ENCODE peak calls at places on chromosomes 6 and 20, in seven cellular contexts. W, R, A, Q, M, D and H are unnamed samples.

GRCh38 chr6:135358251-135358821 is 139.2 kb downstream of the AHI1 start:
- DNase-seq in W (peak), R (no peak), A (peak), Q (no peak), M (no peak), D (no peak), H (no peak)

GRCh38 chr6:52304917-52305316 is 20.4 kb upstream of the MCM3 start:
- DNase-seq in W (peak), R (no peak), A (peak), Q (no peak), M (peak), D (no peak), H (no peak)

GRCh38 chr6:7254980-7255825 is 57.8 kb downstream of the SSR1 start:
- DNase-seq in W (no peak), R (no peak), A (no peak), Q (no peak), M (no peak), D (no peak), H (no peak)

GRCh38 chr6:42443312-42444075 is 8.2 kb downstream of the TRERF1 start:
- DNase-seq in W (no peak), R (no peak), A (no peak), Q (no peak), M (no peak), D (no peak), H (no peak)

GRCh38 chr6:87971605-87972262 is 75.9 kb upstream of the SPACA1 start:
- DNase-seq in W (no peak), R (no peak), A (no peak), Q (no peak), M (peak), D (no peak), H (no peak)

GRCh38 chr6:38579010-38579628 is 60.6 kb downstream of the BTBD9 start:
- DNase-seq in W (no peak), R (no peak), A (peak), Q (no peak), M (no peak), D (no peak), H (no peak)

GRCh38 chr6:117676577-117677218 is 1.4 kb downstream of the NUS1 start:
- DNase-seq in W (peak), R (no peak), A (no peak), Q (no peak), M (peak), D (peak), H (no peak)

GRCh38 chr6:118650500-118651281 is 700 bp downstream of the CEP85L start:
- DNase-seq in W (peak), R (peak), A (peak), Q (peak), M (peak), D (peak), H (no peak)

GRCh38 chr6:132068766-132069165 is 117.6 kb upstream of the CCN2 start:
- DNase-seq in W (no peak), R (no peak), A (peak), Q (no peak), M (no peak), D (no peak), H (no peak)

GRCh38 chr20:47503685-47504084 is 2.0 kb downstream of the NCOA3 start:
- DNase-seq in W (no peak), R (no peak), A (no peak), Q (no peak), M (no peak), D (no peak), H (no peak)

GRCh38 chr6:42093582-42094329 is 43.4 kb downstream of the TAF8 start:
- DNase-seq in W (peak), R (no peak), A (no peak), Q (peak), M (peak), D (peak), H (no peak)

GRCh38 chr6:130018830-130019795 is 732 bp downstream of the L3MBTL3 start:
- DNase-seq in W (peak), R (peak), A (peak), Q (peak), M (peak), D (peak), H (peak)

GRCh38 chr20:50711113-50711825 is 19.9 kb upstream of the RIPOR3 start:
- DNase-seq in W (no peak), R (no peak), A (no peak), Q (no peak), M (peak), D (no peak), H (no peak)

GRCh38 chr6:157037165-157037564 is 260.0 kb downstream of the ARID1B start:
- DNase-seq in W (no peak), R (no peak), A (no peak), Q (no peak), M (peak), D (no peak), H (no peak)

GRCh38 chr20:37901280-37901666 is 1.7 kb upstream of the VSTM2L start:
- DNase-seq in W (no peak), R (no peak), A (no peak), Q (peak), M (no peak), D (peak), H (no peak)

GRCh38 chr6:155936127-155936526 is 480.5 kb upstream of the NOX3 start:
- DNase-seq in W (no peak), R (no peak), A (no peak), Q (no peak), M (no peak), D (no peak), H (no peak)

GRCh38 chr6:169097336-169098052 is 156.2 kb downstream of the THBS2 start:
- DNase-seq in W (peak), R (peak), A (peak), Q (no peak), M (peak), D (no peak), H (no peak)

GRCh38 chr6:70413829-70414494 is 654 bp downstream of the FAM135A start:
- DNase-seq in W (peak), R (peak), A (no peak), Q (no peak), M (peak), D (peak), H (no peak)

GRCh38 chr6:118712955-118713354 is 61.6 kb upstream of the CEP85L start:
- DNase-seq in W (no peak), R (no peak), A (peak), Q (no peak), M (no peak), D (no peak), H (no peak)

GRCh38 chr6:3793545-3793944 is 42.0 kb upstream of the PXDC1 start:
- DNase-seq in W (no peak), R (no peak), A (no peak), Q (no peak), M (no peak), D (no peak), H (no peak)

GRCh38 chr20:53387983-53388675 is 205.5 kb downstream of the ZNF217 start:
- DNase-seq in W (no peak), R (no peak), A (no peak), Q (no peak), M (peak), D (no peak), H (no peak)

GRCh38 chr6:124487778-124488431 is 474.3 kb upstream of the RNF217 start:
- DNase-seq in W (peak), R (no peak), A (peak), Q (no peak), M (peak), D (no peak), H (no peak)

GRCh38 chr20:23126281-23127061 is 40.3 kb upstream of the CD93 start:
- DNase-seq in W (no peak), R (no peak), A (no peak), Q (no peak), M (no peak), D (no peak), H (no peak)

GRCh38 chr6:168301648-168302398 is 17.8 kb downstream of the DACT2 start:
- DNase-seq in W (no peak), R (no peak), A (no peak), Q (peak), M (no peak), D (peak), H (peak)

GRCh38 chr6:3209114-3210023 is 18.1 kb downstream of the TUBB2B start:
- DNase-seq in W (peak), R (no peak), A (peak), Q (peak), M (peak), D (peak), H (peak)

GRCh38 chr6:35484921-35485392 is 11.9 kb downstream of the TEAD3 start:
- DNase-seq in W (no peak), R (no peak), A (peak), Q (peak), M (peak), D (peak), H (no peak)

GRCh38 chr6:1767481-1768246 is 157.9 kb downstream of the FOXC1 start:
- DNase-seq in W (peak), R (no peak), A (peak), Q (no peak), M (peak), D (peak), H (no peak)

GRCh38 chr6:138485005-138485545 is 14.2 kb downstream of the NHSL1 start:
- DNase-seq in W (no peak), R (peak), A (peak), Q (no peak), M (no peak), D (peak), H (no peak)

GRCh38 chr6:52507557-52508260 is 69.2 kb downstream of the TRAM2 start:
- DNase-seq in W (peak), R (no peak), A (peak), Q (no peak), M (peak), D (no peak), H (no peak)

GRCh38 chr6:13615802-13616140 is 636 bp downstream of the NOL7 start:
- DNase-seq in W (peak), R (peak), A (peak), Q (no peak), M (peak), D (peak), H (peak)

GRCh38 chr6:111938710-111939109 is 65.5 kb upstream of the FYN start:
- DNase-seq in W (peak), R (no peak), A (peak), Q (no peak), M (no peak), D (no peak), H (no peak)

GRCh38 chr6:24721461-24722215 is 2.7 kb upstream of the C6orf62 start:
- DNase-seq in W (no peak), R (no peak), A (peak), Q (no peak), M (no peak), D (no peak), H (no peak)

GRCh38 chr6:28266962-28267694 is at the start of gene ZSCAN26:
- DNase-seq in W (peak), R (peak), A (peak), Q (peak), M (peak), D (peak), H (peak)

GRCh38 chr20:34401741-34402455 is 38.8 kb downstream of the ITCH start:
- DNase-seq in W (no peak), R (no peak), A (no peak), Q (no peak), M (peak), D (no peak), H (no peak)

GRCh38 chr20:2751347-2751867 is 49.0 kb downstream of the CPXM1 start:
- DNase-seq in W (no peak), R (no peak), A (no peak), Q (no peak), M (peak), D (no peak), H (no peak)

DNA sequence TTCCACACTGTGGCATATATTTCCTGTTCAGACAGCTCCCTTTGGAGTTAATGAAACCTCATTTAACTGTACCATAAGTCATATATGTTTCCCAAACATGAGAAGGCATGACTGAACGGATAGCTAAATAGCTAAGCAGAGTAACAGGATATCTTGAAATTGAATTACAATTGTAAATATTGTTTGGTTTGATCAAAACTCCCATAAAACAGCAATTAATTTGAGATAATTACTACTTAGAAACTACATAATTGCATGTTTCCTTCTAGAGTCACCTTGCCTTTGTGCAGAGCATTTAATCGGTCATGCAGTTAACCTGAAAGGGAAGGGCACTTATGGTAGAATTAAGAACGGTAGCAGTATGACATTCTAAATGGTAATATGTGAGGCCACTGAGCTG is 179.0 kb upstream of the MAP3K7 start:
- DNase-seq in W (no peak), R (no peak), A (no peak), Q (no peak), M (peak), D (no peak), H (no peak)
- H2AK5ac ChIP-seq in W (no peak), R (no peak), A (no peak), Q (no peak), M (no peak), D (no peak), H (no peak)

GRCh38 chr6:128663238-128663637 is 142.8 kb upstream of the PTPRK start:
- DNase-seq in W (no peak), R (no peak), A (no peak), Q (no peak), M (no peak), D (no peak), H (no peak)

GRCh38 chr6:128672023-128672422 is 151.6 kb upstream of the PTPRK start:
- DNase-seq in W (no peak), R (no peak), A (no peak), Q (no peak), M (no peak), D (no peak), H (no peak)

GRCh38 chr6:128666405-128666804 is 146.0 kb upstream of the PTPRK start:
- DNase-seq in W (no peak), R (no peak), A (no peak), Q (no peak), M (no peak), D (no peak), H (no peak)

DNA sequence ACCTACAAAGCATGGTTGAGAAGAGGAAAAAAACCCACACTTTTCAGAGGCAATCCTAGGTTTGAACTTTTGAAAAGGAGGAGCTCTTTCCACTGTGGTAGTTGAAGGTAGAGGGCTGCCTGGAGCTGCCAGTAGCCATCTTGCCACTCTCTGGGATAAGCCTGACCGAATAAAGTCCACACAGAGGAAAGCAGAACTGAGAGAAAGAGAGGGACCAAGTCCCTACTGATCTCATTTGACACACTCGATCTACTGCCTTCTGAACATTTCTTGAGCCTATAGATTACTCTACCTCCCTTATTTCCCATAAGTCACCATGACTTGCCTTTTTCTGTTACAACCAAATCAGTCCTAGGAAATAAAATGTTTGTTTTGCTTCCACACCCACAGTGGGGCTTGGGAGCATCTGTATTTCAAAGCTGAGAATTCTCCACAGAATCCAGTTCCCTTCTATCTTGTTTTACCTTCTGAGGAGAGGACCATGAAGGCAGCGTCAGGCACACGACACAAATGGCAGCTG is 147.0 kb upstream of the PTPRK start:
- DNase-seq in W (no peak), R (no peak), A (no peak), Q (no peak), M (no peak), D (no peak), H (no peak)
- H2AK5ac ChIP-seq in W (no peak), R (no peak), A (no peak), Q (no peak), M (no peak), D (no peak), H (no peak)

GRCh38 chr6:85321926-85322325 is 128.0 kb upstream of the NT5E start:
- DNase-seq in W (no peak), R (no peak), A (no peak), Q (no peak), M (no peak), D (peak), H (no peak)
- H2AK5ac ChIP-seq in W (no peak), R (no peak), A (no peak), Q (no peak), M (no peak), D (no peak), H (no peak)

DNA sequence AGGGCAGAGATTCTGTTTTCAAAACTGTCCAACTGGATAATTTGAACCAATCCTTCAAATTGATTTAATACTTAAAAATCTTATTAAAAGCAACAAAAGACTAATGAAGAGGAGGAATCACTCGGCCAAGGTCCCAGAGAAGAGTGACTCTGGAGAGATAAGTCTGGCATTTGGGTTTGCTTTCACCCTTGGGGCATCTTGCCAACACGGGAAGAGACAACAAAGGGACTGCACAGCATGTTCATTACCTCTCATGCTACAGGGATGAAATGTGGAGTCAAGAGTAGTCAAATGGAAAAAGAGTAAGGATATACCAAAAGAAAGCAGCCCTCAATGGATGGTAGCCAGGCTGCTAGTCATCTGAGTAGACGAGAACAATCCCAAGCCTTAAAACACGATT is 68.2 kb downstream of the KHDRBS2 start:
- DNase-seq in W (no peak), R (no peak), A (no peak), Q (no peak), M (no peak), D (peak), H (no peak)
- H2AK5ac ChIP-seq in W (no peak), R (no peak), A (no peak), Q (no peak), M (no peak), D (no peak), H (no peak)

DNA sequence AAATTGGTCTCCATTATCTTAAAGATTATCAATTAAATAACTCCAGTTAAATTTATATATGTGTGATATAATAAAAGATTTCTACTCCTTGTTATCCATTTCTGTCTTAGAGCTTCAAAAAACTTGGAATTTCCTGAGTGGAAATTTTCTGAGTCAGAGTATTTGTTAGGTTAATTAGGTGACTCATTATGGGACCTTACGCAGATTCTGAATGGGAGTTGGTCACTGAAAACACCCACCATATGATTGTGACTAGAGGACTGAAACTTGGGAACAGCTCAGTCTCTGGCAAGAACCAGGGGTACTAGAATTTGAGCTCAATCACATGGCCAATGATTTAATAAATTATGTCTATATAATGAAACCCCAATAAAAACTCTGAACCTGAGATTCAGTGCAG is 125.4 kb upstream of the HMGCLL1 start:
- DNase-seq in W (peak), R (no peak), A (peak), Q (no peak), M (peak), D (peak), H (no peak)
- H2AK5ac ChIP-seq in W (no peak), R (no peak), A (no peak), Q (no peak), M (no peak), D (no peak), H (no peak)

GRCh38 chr20:12788936-12789335 is 219.8 kb upstream of the SPTLC3 start:
- DNase-seq in W (no peak), R (no peak), A (no peak), Q (no peak), M (no peak), D (no peak), H (no peak)
- H2AK5ac ChIP-seq in W (no peak), R (no peak), A (no peak), Q (no peak), M (no peak), D (no peak), H (no peak)